ENCODE peak calls at places on chromosomes 5 and 9, in five cellular contexts. W is adrenal gland, S is psoas muscle, Q is HFF-Myc, G is cardiac fibroblast. F is an unnamed sample.

GRCh38 chr5:135039526-135040296 is 5.7 kb upstream of the PITX1 start:
- DNase-seq in W (no peak), S (no peak), Q (no peak), G (no peak), F (no peak)

GRCh38 chr5:167261309-167262100 is 1029.9 kb upstream of the WWC1 start:
- DNase-seq in W (peak; percentile 3), S (no peak), Q (no peak), G (peak; percentile 5), F (no peak)

GRCh38 chr9:135990468-135991429 is 29.6 kb upstream of the UBAC1 start:
- DNase-seq in W (peak; percentile 72), S (peak; percentile 42), Q (no peak), G (peak; percentile 81), F (peak; percentile 57)

GRCh38 chr5:94777163-94777885 is 158.9 kb downstream of the SLF1 start:
- DNase-seq in W (no peak), S (no peak), Q (no peak), G (no peak), F (no peak)

GRCh38 chr9:127953768-127954505 is 16.3 kb upstream of the DPM2 start:
- DNase-seq in W (no peak), S (no peak), Q (no peak), G (no peak), F (no peak)

GRCh38 chr5:71537681-71538080 is 49.5 kb upstream of the MCCC2 start:
- DNase-seq in W (no peak), S (no peak), Q (no peak), G (peak; percentile 21), F (no peak)

GRCh38 chr5:52607425-52607824 is 180.3 kb upstream of the ITGA1 start:
- DNase-seq in W (no peak), S (no peak), Q (no peak), G (no peak), F (no peak)

GRCh38 chr9:110936719-110937452 is 101.4 kb downstream of the LPAR1 start:
- DNase-seq in W (no peak), S (no peak), Q (no peak), G (peak; percentile 55), F (no peak)

GRCh38 chr5:179061025-179061424 is 852 bp downstream of the ZNF354C start:
- DNase-seq in W (no peak), S (peak; percentile 14), Q (no peak), G (no peak), F (peak; percentile 41)

GRCh38 chr5:81171769-81172168 is 61.4 kb upstream of the CKMT2 start:
- DNase-seq in W (no peak), S (no peak), Q (no peak), G (no peak), F (no peak)

GRCh38 chr5:90747175-90747574 is 188.6 kb downstream of the ADGRV1 start:
- DNase-seq in W (no peak), S (no peak), Q (no peak), G (no peak), F (no peak)

GRCh38 chr9:21779397-21779796 is 23.0 kb upstream of the MTAP start:
- DNase-seq in W (no peak), S (no peak), Q (no peak), G (peak; percentile 13), F (no peak)

GRCh38 chr5:176596689-176597416 is 13.1 kb downstream of the GPRIN1 start:
- DNase-seq in W (peak; percentile 56), S (peak; percentile 40), Q (no peak), G (peak; percentile 45), F (peak; percentile 15)

GRCh38 chr5:124689653-124690052 is 56.8 kb downstream of the ZNF608 start:
- DNase-seq in W (no peak), S (no peak), Q (no peak), G (no peak), F (no peak)

GRCh38 chr9:108643756-108644510 is 211.9 kb downstream of the ACTL7B start:
- DNase-seq in W (no peak), S (no peak), Q (peak; percentile 46), G (no peak), F (no peak)

GRCh38 chr9:16275795-16276624 is 594.5 kb downstream of the BNC2 start:
- DNase-seq in W (no peak), S (peak; percentile 30), Q (no peak), G (peak; percentile 21), F (no peak)

GRCh38 chr9:89312154-89312616 is 1.2 kb downstream of the CKS2 start:
- DNase-seq in W (peak; percentile 56), S (no peak), Q (no peak), G (peak; percentile 35), F (no peak)

GRCh38 chr5:156201793-156202388 is 125.1 kb upstream of the SGCD start:
- DNase-seq in W (peak; percentile 2), S (no peak), Q (no peak), G (peak; percentile 24), F (no peak)

GRCh38 chr5:143494595-143494994 is 91.1 kb upstream of the NR3C1 start:
- DNase-seq in W (no peak), S (no peak), Q (no peak), G (no peak), F (no peak)

GRCh38 chr5:61320860-61321259 is 11.2 kb upstream of the ZSWIM6 start:
- DNase-seq in W (no peak), S (no peak), Q (no peak), G (no peak), F (no peak)

GRCh38 chr5:65873181-65873580 is 53.2 kb upstream of the ERBIN start:
- DNase-seq in W (no peak), S (no peak), Q (no peak), G (no peak), F (no peak)

GRCh38 chr5:173538018-173538417 is 78.4 kb downstream of the BOD1 start:
- DNase-seq in W (no peak), S (no peak), Q (no peak), G (no peak), F (no peak)

GRCh38 chr5:122400961-122401360 is 88.9 kb downstream of the SNCAIP start:
- DNase-seq in W (no peak), S (no peak), Q (no peak), G (no peak), F (no peak)

GRCh38 chr5:135232958-135233357 is 166.1 kb downstream of the MACROH2A1 start:
- DNase-seq in W (peak; percentile 34), S (peak; percentile 35), Q (no peak), G (no peak), F (no peak)

GRCh38 chr5:129804705-129805104 is 56.8 kb downstream of the MINAR2 start:
- DNase-seq in W (no peak), S (no peak), Q (no peak), G (no peak), F (no peak)

GRCh38 chr5:93603191-93603590 is 20.2 kb downstream of the NR2F1 start:
- DNase-seq in W (no peak), S (no peak), Q (no peak), G (no peak), F (no peak)

DNA sequence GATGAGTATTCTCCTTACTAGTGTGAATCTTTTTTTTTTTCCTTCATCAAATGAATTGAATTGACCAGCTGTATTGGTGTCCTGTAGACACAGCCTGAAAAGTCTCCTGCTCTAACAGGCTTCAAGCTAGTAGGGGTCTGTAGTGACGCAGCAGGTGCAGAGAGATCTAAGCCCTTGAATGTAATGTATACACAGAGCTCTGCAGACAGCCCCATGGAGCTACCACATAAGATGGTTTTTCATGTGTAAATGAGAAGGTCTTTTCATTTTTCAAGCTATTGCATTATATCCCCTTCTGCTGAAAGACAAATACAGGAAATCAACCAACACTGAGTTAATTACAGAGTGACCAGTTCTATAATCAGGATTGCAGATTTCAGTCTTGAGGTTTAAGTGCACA is 43.1 kb downstream of the IZUMO3 start:
- DNase-seq in W (no peak), S (no peak), Q (no peak), G (no peak), F (no peak)
- H3K4me3 ChIP-seq in W (no peak overlapping the region), S (no peak overlapping the region), Q (no peak overlapping the region), G (no peak overlapping the region), F (no peak overlapping the region)

GRCh38 chr9:98099898-98100297 is 19.1 kb downstream of the TRIM14 start:
- DNase-seq in W (no peak), S (no peak), Q (no peak), G (no peak), F (no peak)
- H3K4me3 ChIP-seq in W (no peak overlapping the region), S (no peak overlapping the region), Q (no peak overlapping the region), G (no peak overlapping the region), F (no peak overlapping the region)

DNA sequence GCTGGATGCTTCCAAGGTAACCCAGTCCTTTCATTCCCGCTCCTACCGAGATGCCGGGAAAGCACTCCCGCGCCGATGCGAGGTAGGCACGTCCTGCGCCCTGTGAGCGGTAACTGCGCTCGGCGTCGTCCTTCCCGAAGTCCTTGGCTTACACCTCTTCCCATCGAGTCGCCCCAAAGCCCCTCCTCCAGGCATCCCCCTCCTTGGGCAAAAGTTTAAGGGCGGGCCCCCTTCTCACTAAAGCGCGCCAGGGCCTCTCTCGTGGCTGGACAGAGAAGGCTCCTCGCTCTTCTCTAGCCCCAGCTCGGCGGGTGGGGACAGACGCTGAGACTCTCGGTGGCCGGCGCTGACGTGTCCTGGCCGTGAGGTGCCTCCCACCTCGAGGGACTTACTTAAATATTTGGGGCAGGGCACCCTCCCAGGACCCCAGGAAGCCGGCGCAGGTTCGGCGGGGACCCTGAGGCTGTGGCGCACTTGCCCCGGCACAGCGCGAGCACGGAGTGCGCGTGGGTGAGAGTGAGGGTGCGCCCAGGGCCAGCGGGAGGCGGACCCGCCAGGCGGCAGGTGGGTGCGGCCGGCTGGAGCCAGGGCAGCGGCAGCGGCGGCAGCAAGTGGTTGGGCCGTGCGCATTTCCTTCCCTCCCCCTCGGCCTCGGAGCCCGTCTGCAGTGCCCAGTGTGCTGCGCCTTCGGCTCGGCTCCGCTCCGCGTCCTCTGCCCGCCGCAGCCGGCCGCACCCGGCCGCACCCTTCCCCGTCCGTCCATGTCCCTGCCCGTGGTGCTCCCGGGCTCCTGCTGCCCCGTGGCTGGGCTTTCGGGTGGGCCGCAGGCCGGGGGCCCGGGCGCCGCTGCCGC is at the start of gene ENTREP1:
- DNase-seq in W (peak; percentile 72), S (peak; percentile 67), Q (no peak), G (peak; percentile 43), F (peak; percentile 70)
- H3K4me3 ChIP-seq in W (peak within 1 kb of the TSS; percentile 44), S (peak within 1 kb of the TSS; percentile 83), Q (peak within 1 kb of the TSS; percentile 19), G (peak within 1 kb of the TSS; percentile 48), F (peak within 1 kb of the TSS; percentile 60)

GRCh38 chr9:113503131-113503541 is 39.6 kb downstream of the RGS3 start:
- DNase-seq in W (no peak), S (no peak), Q (no peak), G (no peak), F (no peak)

GRCh38 chr9:113504725-113505590 is 41.4 kb downstream of the RGS3 start:
- DNase-seq in W (peak; percentile 51), S (no peak), Q (no peak), G (peak; percentile 42), F (no peak)

GRCh38 chr9:113501821-113502220 is 38.3 kb downstream of the RGS3 start:
- DNase-seq in W (no peak), S (no peak), Q (no peak), G (no peak), F (no peak)

GRCh38 chr9:113502427-113503008 is 39.0 kb downstream of the RGS3 start:
- DNase-seq in W (no peak), S (no peak), Q (no peak), G (no peak), F (no peak)

DNA sequence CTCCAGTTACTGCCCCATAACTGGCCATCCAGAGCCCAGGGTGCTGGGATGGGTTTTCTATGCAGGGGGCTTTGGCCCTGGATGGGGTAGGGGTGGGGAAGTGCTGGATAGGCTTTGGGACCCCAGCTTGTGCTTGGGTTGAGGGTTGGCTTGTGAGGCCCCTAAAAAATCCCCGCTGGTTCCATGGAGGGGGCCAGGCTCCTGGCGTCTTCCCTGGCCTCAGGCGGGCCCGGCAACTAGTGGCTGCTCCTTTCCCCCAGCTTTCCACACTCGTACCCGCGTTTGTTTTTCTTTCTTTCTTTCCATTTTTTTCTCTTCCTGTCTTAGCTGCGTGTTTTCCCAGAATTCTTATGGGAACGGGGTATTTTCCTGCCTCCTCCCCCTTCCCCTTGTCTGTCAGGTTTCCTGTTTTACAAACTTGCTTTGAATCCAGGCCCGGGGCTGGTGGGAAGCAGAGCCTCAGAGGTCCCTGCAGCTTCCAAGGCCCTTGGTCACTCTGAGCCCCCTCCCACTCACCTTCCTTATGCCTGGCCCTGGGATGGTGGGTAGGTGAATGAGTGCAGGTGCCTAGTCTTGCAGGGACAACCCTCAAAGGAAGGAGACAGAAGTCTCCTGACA is 40.2 kb downstream of the RGS3 start:
- DNase-seq in W (no peak), S (no peak), Q (no peak), G (peak; percentile 75), F (no peak)
- H3K4me3 ChIP-seq in W (no peak overlapping the region), S (peak overlapping the region; percentile 58), Q (no peak overlapping the region), G (no peak overlapping the region), F (no peak overlapping the region)

F was measured in ovary.